ENCODE peak calls at places on chromosomes 1 and 21, in six cellular contexts. U, M, I, R, C and P are unnamed samples.
A peak's percentile ranks its signal among the peaks of the same experiment; 100 is the strongest.

GRCh38 chr1:92480200-92480812 is 6.4 kb downstream of the GFI1 start:
- DNase-seq in R (no peak), M (no peak), C (no peak), U (peak; percentile 70), I (no peak), P (no peak)

GRCh38 chr1:185017338-185017737 is 28.0 kb upstream of the RNF2 start:
- DNase-seq in M (no peak), R (peak; percentile 91), C (no peak), I (no peak), U (no peak), P (no peak)

GRCh38 chr1:27368872-27369703 is 2.3 kb upstream of the MAP3K6 start:
- DNase-seq in C (no peak), M (no peak), R (no peak), U (no peak), I (no peak), P (no peak)

GRCh38 chr21:14763695-14764064 is 217.6 kb upstream of the SAMSN1 start:
- DNase-seq in I (no peak), C (no peak), U (no peak), M (no peak), R (no peak), P (no peak)

GRCh38 chr1:204578867-204579664 is 62.9 kb downstream of the MDM4 start:
- DNase-seq in M (no peak), C (no peak), U (no peak), R (no peak), I (no peak), P (no peak)

GRCh38 chr1:234541281-234541975 is 62.4 kb upstream of the TARBP1 start:
- DNase-seq in R (no peak), U (no peak), M (no peak), C (no peak), I (no peak), P (no peak)

GRCh38 chr1:21337010-21337437 is 46.8 kb upstream of the ECE1 start:
- DNase-seq in I (no peak), R (no peak), M (no peak), C (no peak), U (no peak), P (no peak)

GRCh38 chr1:52621950-52622349 is 11.0 kb upstream of the SHISAL2A start:
- DNase-seq in R (no peak), C (no peak), M (no peak), U (no peak), I (no peak), P (no peak)

GRCh38 chr1:51955797-51956527 is 34.5 kb downstream of the RAB3B start:
- DNase-seq in U (no peak), I (no peak), R (no peak), C (no peak), M (no peak), P (no peak)

GRCh38 chr1:10387611-10388386 is 11.1 kb upstream of the PGD start:
- DNase-seq in U (no peak), C (no peak), M (no peak), I (no peak), R (no peak), P (no peak)

GRCh38 chr21:29077651-29078090 is 4.2 kb upstream of the CCT8 start:
- DNase-seq in I (no peak), U (no peak), C (peak; percentile 54), R (no peak), M (no peak), P (no peak)

GRCh38 chr1:205939690-205940330 is 3.4 kb downstream of the SLC26A9 start:
- DNase-seq in R (no peak), C (no peak), U (no peak), M (no peak), I (peak; percentile 40), P (peak; percentile 71)

GRCh38 chr21:44347911-44348451 is 5.4 kb upstream of the TRPM2 start:
- DNase-seq in R (no peak), C (no peak), M (no peak), I (no peak), U (peak; percentile 68), P (no peak)

GRCh38 chr1:36884801-36885200 is 149.5 kb downstream of the GRIK3 start:
- DNase-seq in U (no peak), M (no peak), R (no peak), C (no peak), I (no peak), P (no peak)

GRCh38 chr1:212485895-212486590 is 53.3 kb downstream of the NENF start:
- DNase-seq in R (peak; percentile 94), C (no peak), U (peak; percentile 93), M (no peak), I (peak; percentile 38), P (peak; percentile 39)

GRCh38 chr21:45698493-45698947 is 55.0 kb downstream of the PCBP3 start:
- DNase-seq in R (peak; percentile 56), M (no peak), U (peak; percentile 70), I (no peak), C (no peak), P (no peak)

GRCh38 chr21:46610018-46610701 is 5.3 kb upstream of the S100B start:
- DNase-seq in I (no peak), M (no peak), R (no peak), C (no peak), U (no peak), P (no peak)

GRCh38 chr1:152495066-152495675 is 15.4 kb upstream of the LCE5A start:
- DNase-seq in R (no peak), M (no peak), U (no peak), I (no peak), C (no peak), P (peak; percentile 47)

GRCh38 chr1:78089015-78089414 is 43.2 kb downstream of the GIPC2 start:
- DNase-seq in R (no peak), C (no peak), U (no peak), M (no peak), I (no peak), P (no peak)

DNA sequence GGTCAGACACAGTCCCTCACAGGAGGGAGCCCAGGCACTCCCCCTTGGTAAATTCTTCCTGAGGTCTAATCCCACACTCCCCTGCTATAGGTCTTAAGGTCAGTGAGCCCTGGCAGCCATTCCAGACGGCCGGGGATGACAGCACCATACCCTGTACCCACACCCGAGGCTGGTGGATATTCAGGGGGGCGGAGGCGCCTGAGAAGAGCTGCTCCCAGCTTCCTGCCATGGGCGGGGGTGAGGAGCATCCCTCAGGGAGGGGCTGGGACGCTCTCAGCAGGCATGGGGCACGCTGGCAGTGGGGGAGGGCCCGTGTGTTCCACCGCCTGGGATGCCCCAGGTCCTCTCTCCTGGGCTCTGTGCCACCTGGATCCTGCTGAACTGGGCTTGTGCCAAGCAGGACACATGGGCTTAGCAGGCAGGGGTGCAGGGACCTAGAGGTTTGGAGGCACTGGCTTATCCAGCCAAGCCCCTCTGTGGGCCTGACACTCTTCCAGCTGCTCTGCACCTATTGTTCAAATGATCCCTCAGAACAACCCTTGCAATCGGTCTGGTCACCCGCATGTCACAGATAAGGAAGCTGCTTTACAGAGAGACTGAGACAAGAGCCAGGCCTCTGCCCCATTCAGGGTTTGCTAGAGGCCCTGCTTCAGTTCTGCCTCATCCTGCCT is 5.7 kb upstream of the ADGRB2 start:
- DNase-seq in I (no peak), C (no peak), U (no peak), R (no peak), M (no peak), P (peak; percentile 87)
- H3K27ac ChIP-seq in I (no peak overlapping the region), C (no peak overlapping the region), U (no peak overlapping the region), R (no peak overlapping the region), M (no peak overlapping the region), P (no peak overlapping the region)

GRCh38 chr21:37073417-37074194 is 552 bp downstream of the TTC3 start:
- DNase-seq in C (peak; percentile 82), M (peak; percentile 69), R (no peak), U (peak; percentile 92), I (no peak), P (peak; percentile 61)
- H3K27ac ChIP-seq in C (peak overlapping the region; percentile 98), M (peak overlapping the region; percentile 93), R (peak overlapping the region; percentile 79), U (peak overlapping the region; percentile 91), I (peak overlapping the region; percentile 75), P (peak overlapping the region; percentile 88)

DNA sequence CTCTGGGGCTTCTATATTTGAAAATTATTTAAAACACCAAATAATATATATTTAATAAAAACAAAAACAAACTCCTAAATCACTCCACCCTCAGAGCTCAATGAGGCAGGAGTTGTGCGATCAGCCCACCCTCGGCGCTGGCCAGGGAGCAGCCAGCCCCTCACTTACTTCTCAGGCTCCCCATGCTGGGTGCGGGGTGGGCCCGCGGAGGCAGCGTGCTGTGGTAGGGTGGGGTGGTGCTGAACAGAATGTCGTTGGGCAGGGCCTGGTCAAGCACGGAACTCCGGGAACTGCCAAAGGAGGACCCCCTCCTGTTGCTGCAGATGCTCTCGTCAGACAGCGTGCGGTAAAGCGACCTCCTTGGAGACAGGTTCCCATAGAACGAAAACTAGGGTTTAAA is 204.5 kb downstream of the SIPA1L2 start:
- DNase-seq in C (no peak), M (no peak), U (no peak), R (no peak), I (no peak), P (no peak)
- H3K27ac ChIP-seq in C (no peak overlapping the region), M (no peak overlapping the region), U (no peak overlapping the region), R (no peak overlapping the region), I (no peak overlapping the region), P (no peak overlapping the region)

GRCh38 chr1:172500207-172500606 is 32.7 kb upstream of the SUCO start:
- DNase-seq in M (no peak), R (no peak), I (no peak), C (no peak), U (no peak), P (no peak)
- H3K27ac ChIP-seq in M (no peak overlapping the region), R (peak overlapping the region; percentile 49), I (no peak overlapping the region), C (no peak overlapping the region), U (no peak overlapping the region), P (no peak overlapping the region)

DNA sequence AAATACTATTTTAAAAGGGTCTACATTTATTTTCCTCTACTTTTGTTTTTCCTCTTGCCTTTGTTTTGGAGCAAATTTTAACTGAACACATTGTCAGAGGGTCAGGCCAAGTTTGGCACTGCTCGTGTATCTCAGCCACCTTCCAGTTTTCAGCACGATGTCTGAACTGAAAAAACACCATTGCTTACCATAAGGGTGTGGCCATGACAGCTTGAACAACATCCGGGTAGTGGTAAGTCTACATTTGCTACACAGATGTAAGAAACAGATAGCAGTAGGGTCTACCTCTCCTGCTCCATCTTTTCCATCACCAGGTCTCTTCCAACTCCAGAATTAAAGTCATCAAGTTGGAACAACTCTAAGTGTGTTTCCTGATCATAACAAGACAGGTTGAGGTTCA is 4.2 kb downstream of the HIVEP3 start:
- DNase-seq in I (no peak), R (no peak), C (no peak), U (no peak), M (no peak), P (no peak)
- H3K27ac ChIP-seq in I (no peak overlapping the region), R (no peak overlapping the region), C (peak overlapping the region; percentile 5), U (no peak overlapping the region), M (no peak overlapping the region), P (no peak overlapping the region)

GRCh38 chr1:54328117-54328636 is 78.0 kb downstream of the SSBP3 start:
- DNase-seq in I (no peak), U (no peak), C (no peak), R (no peak), M (no peak), P (no peak)
- H3K27ac ChIP-seq in I (no peak overlapping the region), U (no peak overlapping the region), C (no peak overlapping the region), R (no peak overlapping the region), M (no peak overlapping the region), P (peak overlapping the region; percentile 96)